ENCODE peak calls at places on chromosomes 1 and 21, in four cellular contexts. One of them, this sample, is unnamed.

GRCh38 chr1:160260436-160261382 is 1.6 kb downstream of the DCAF8 start:
- DNase-seq in activated T-helper 9 cell treated with anti-CD3 and anti-CD28 coated beads, Interleukin-2, amount 50 U/mL, for 16 hours: no peak
- DNase-seq in fibroblast of the conjunctiva: peak
- DNase-seq in stimulated activated CD4-positive, alpha-beta T cell treated with anti-CD3 and anti-CD28 coated beads, Interleukin-2, amount 100 ng/mL, for 48 hours: no peak
- DNase-seq in this sample: no peak

GRCh38 chr1:94962745-94963265 is 35.9 kb upstream of the CNN3 start:
- DNase-seq in fibroblast of the conjunctiva: no peak
- DNase-seq in activated T-helper 9 cell treated with anti-CD3 and anti-CD28 coated beads, Interleukin-2, amount 50 U/mL, for 16 hours: no peak
- DNase-seq in stimulated activated CD4-positive, alpha-beta T cell treated with anti-CD3 and anti-CD28 coated beads, Interleukin-2, amount 100 ng/mL, for 48 hours: peak
- DNase-seq in this sample: peak

GRCh38 chr1:92404661-92405060 is 82.1 kb downstream of the GFI1 start:
- DNase-seq in fibroblast of the conjunctiva: no peak
- DNase-seq in stimulated activated CD4-positive, alpha-beta T cell treated with anti-CD3 and anti-CD28 coated beads, Interleukin-2, amount 100 ng/mL, for 48 hours: no peak
- DNase-seq in activated T-helper 9 cell treated with anti-CD3 and anti-CD28 coated beads, Interleukin-2, amount 50 U/mL, for 16 hours: no peak
- DNase-seq in this sample: no peak

GRCh38 chr1:99005537-99005942 is 879 bp upstream of the PLPPR5 start:
- DNase-seq in fibroblast of the conjunctiva: no peak
- DNase-seq in activated T-helper 9 cell treated with anti-CD3 and anti-CD28 coated beads, Interleukin-2, amount 50 U/mL, for 16 hours: no peak
- DNase-seq in stimulated activated CD4-positive, alpha-beta T cell treated with anti-CD3 and anti-CD28 coated beads, Interleukin-2, amount 100 ng/mL, for 48 hours: no peak
- DNase-seq in this sample: no peak

GRCh38 chr1:101238041-101238515 is 1.3 kb downstream of the S1PR1 start:
- DNase-seq in activated T-helper 9 cell treated with anti-CD3 and anti-CD28 coated beads, Interleukin-2, amount 50 U/mL, for 16 hours: peak
- DNase-seq in stimulated activated CD4-positive, alpha-beta T cell treated with anti-CD3 and anti-CD28 coated beads, Interleukin-2, amount 100 ng/mL, for 48 hours: peak
- DNase-seq in fibroblast of the conjunctiva: no peak
- DNase-seq in this sample: no peak

GRCh38 chr21:39114871-39115658 is 68.2 kb downstream of the PSMG1 start:
- DNase-seq in stimulated activated CD4-positive, alpha-beta T cell treated with anti-CD3 and anti-CD28 coated beads, Interleukin-2, amount 100 ng/mL, for 48 hours: no peak
- DNase-seq in fibroblast of the conjunctiva: peak
- DNase-seq in activated T-helper 9 cell treated with anti-CD3 and anti-CD28 coated beads, Interleukin-2, amount 50 U/mL, for 16 hours: no peak
- DNase-seq in this sample: no peak

GRCh38 chr1:27015260-27015659 is 2.6 kb upstream of the TENT5B start:
- DNase-seq in stimulated activated CD4-positive, alpha-beta T cell treated with anti-CD3 and anti-CD28 coated beads, Interleukin-2, amount 100 ng/mL, for 48 hours: no peak
- DNase-seq in activated T-helper 9 cell treated with anti-CD3 and anti-CD28 coated beads, Interleukin-2, amount 50 U/mL, for 16 hours: no peak
- DNase-seq in fibroblast of the conjunctiva: no peak
- DNase-seq in this sample: no peak

GRCh38 chr1:168472244-168472643 is 71.6 kb downstream of the XCL2 start:
- DNase-seq in fibroblast of the conjunctiva: no peak
- DNase-seq in stimulated activated CD4-positive, alpha-beta T cell treated with anti-CD3 and anti-CD28 coated beads, Interleukin-2, amount 100 ng/mL, for 48 hours: no peak
- DNase-seq in activated T-helper 9 cell treated with anti-CD3 and anti-CD28 coated beads, Interleukin-2, amount 50 U/mL, for 16 hours: no peak
- DNase-seq in this sample: no peak

GRCh38 chr1:25797939-25798338 is 2.1 kb upstream of the SELENON start:
- DNase-seq in fibroblast of the conjunctiva: no peak
- DNase-seq in activated T-helper 9 cell treated with anti-CD3 and anti-CD28 coated beads, Interleukin-2, amount 50 U/mL, for 16 hours: no peak
- DNase-seq in stimulated activated CD4-positive, alpha-beta T cell treated with anti-CD3 and anti-CD28 coated beads, Interleukin-2, amount 100 ng/mL, for 48 hours: no peak
- DNase-seq in this sample: no peak

GRCh38 chr1:172287207-172287606 is 133.3 kb upstream of the C1orf105 start:
- DNase-seq in fibroblast of the conjunctiva: no peak
- DNase-seq in stimulated activated CD4-positive, alpha-beta T cell treated with anti-CD3 and anti-CD28 coated beads, Interleukin-2, amount 100 ng/mL, for 48 hours: no peak
- DNase-seq in activated T-helper 9 cell treated with anti-CD3 and anti-CD28 coated beads, Interleukin-2, amount 50 U/mL, for 16 hours: no peak
- DNase-seq in this sample: no peak

GRCh38 chr1:99107680-99108079 is 103.0 kb upstream of the PLPPR5 start:
- DNase-seq in activated T-helper 9 cell treated with anti-CD3 and anti-CD28 coated beads, Interleukin-2, amount 50 U/mL, for 16 hours: no peak
- DNase-seq in fibroblast of the conjunctiva: no peak
- DNase-seq in stimulated activated CD4-positive, alpha-beta T cell treated with anti-CD3 and anti-CD28 coated beads, Interleukin-2, amount 100 ng/mL, for 48 hours: no peak
- DNase-seq in this sample: no peak

GRCh38 chr21:35179990-35180557 is 131.0 kb upstream of the RUNX1 start:
- DNase-seq in fibroblast of the conjunctiva: peak
- DNase-seq in stimulated activated CD4-positive, alpha-beta T cell treated with anti-CD3 and anti-CD28 coated beads, Interleukin-2, amount 100 ng/mL, for 48 hours: no peak
- DNase-seq in activated T-helper 9 cell treated with anti-CD3 and anti-CD28 coated beads, Interleukin-2, amount 50 U/mL, for 16 hours: no peak
- DNase-seq in this sample: no peak

GRCh38 chr1:117009132-117009531 is 7.6 kb downstream of the CD101 start:
- DNase-seq in activated T-helper 9 cell treated with anti-CD3 and anti-CD28 coated beads, Interleukin-2, amount 50 U/mL, for 16 hours: no peak
- DNase-seq in stimulated activated CD4-positive, alpha-beta T cell treated with anti-CD3 and anti-CD28 coated beads, Interleukin-2, amount 100 ng/mL, for 48 hours: no peak
- DNase-seq in fibroblast of the conjunctiva: no peak
- DNase-seq in this sample: no peak

GRCh38 chr1:160342520-160342919 is 530 bp downstream of the COPA start:
- DNase-seq in fibroblast of the conjunctiva: no peak
- DNase-seq in activated T-helper 9 cell treated with anti-CD3 and anti-CD28 coated beads, Interleukin-2, amount 50 U/mL, for 16 hours: no peak
- DNase-seq in stimulated activated CD4-positive, alpha-beta T cell treated with anti-CD3 and anti-CD28 coated beads, Interleukin-2, amount 100 ng/mL, for 48 hours: no peak
- DNase-seq in this sample: no peak

GRCh38 chr1:166087734-166088571 is 78.8 kb downstream of the FAM78B start:
- DNase-seq in activated T-helper 9 cell treated with anti-CD3 and anti-CD28 coated beads, Interleukin-2, amount 50 U/mL, for 16 hours: no peak
- DNase-seq in stimulated activated CD4-positive, alpha-beta T cell treated with anti-CD3 and anti-CD28 coated beads, Interleukin-2, amount 100 ng/mL, for 48 hours: no peak
- DNase-seq in fibroblast of the conjunctiva: no peak
- DNase-seq in this sample: no peak

GRCh38 chr1:58765016-58765415 is 18.8 kb downstream of the JUN start:
- DNase-seq in stimulated activated CD4-positive, alpha-beta T cell treated with anti-CD3 and anti-CD28 coated beads, Interleukin-2, amount 100 ng/mL, for 48 hours: no peak
- DNase-seq in activated T-helper 9 cell treated with anti-CD3 and anti-CD28 coated beads, Interleukin-2, amount 50 U/mL, for 16 hours: no peak
- DNase-seq in fibroblast of the conjunctiva: no peak
- DNase-seq in this sample: no peak

GRCh38 chr21:41767606-41768370 is 936 bp upstream of the RIPK4 start:
- DNase-seq in activated T-helper 9 cell treated with anti-CD3 and anti-CD28 coated beads, Interleukin-2, amount 50 U/mL, for 16 hours: no peak
- DNase-seq in fibroblast of the conjunctiva: no peak
- DNase-seq in stimulated activated CD4-positive, alpha-beta T cell treated with anti-CD3 and anti-CD28 coated beads, Interleukin-2, amount 100 ng/mL, for 48 hours: no peak
- DNase-seq in this sample: no peak

GRCh38 chr1:60103186-60103585 is 29.6 kb upstream of the C1orf87 start:
- DNase-seq in fibroblast of the conjunctiva: no peak
- DNase-seq in stimulated activated CD4-positive, alpha-beta T cell treated with anti-CD3 and anti-CD28 coated beads, Interleukin-2, amount 100 ng/mL, for 48 hours: no peak
- DNase-seq in activated T-helper 9 cell treated with anti-CD3 and anti-CD28 coated beads, Interleukin-2, amount 50 U/mL, for 16 hours: no peak
- DNase-seq in this sample: no peak

GRCh38 chr1:98704474-98704873 is 43.0 kb downstream of the SNX7 start:
- DNase-seq in activated T-helper 9 cell treated with anti-CD3 and anti-CD28 coated beads, Interleukin-2, amount 50 U/mL, for 16 hours: no peak
- DNase-seq in stimulated activated CD4-positive, alpha-beta T cell treated with anti-CD3 and anti-CD28 coated beads, Interleukin-2, amount 100 ng/mL, for 48 hours: no peak
- DNase-seq in fibroblast of the conjunctiva: peak
- DNase-seq in this sample: no peak

GRCh38 chr1:94801919-94802546 is 18.1 kb upstream of the SLC44A3 start:
- DNase-seq in stimulated activated CD4-positive, alpha-beta T cell treated with anti-CD3 and anti-CD28 coated beads, Interleukin-2, amount 100 ng/mL, for 48 hours: no peak
- DNase-seq in fibroblast of the conjunctiva: peak
- DNase-seq in activated T-helper 9 cell treated with anti-CD3 and anti-CD28 coated beads, Interleukin-2, amount 50 U/mL, for 16 hours: no peak
- DNase-seq in this sample: no peak